ENCODE peak calls at places on chromosomes 16 and 17, in five cellular contexts. B is astrocyte, I is neural progenitor cell, Z is AG04450, P is hepatocyte. U is an unnamed sample.

GRCh38 chr17:4764612-4765011 is 7.1 kb upstream of the TM4SF5 start:
- DNase-seq in B (no peak), I (no peak), Z (no peak), P (no peak), U (no peak)

GRCh38 chr16:58306327-58306726 is 11.5 kb upstream of the PRSS54 start:
- DNase-seq in B (peak; percentile 6), I (no peak), Z (no peak), P (peak; percentile 23), U (no peak)

GRCh38 chr16:85571813-85572619 is 41.1 kb upstream of the GSE1 start:
- DNase-seq in B (no peak), I (no peak), Z (no peak), P (no peak), U (no peak)

GRCh38 chr16:81808933-81809480 is 29.9 kb downstream of the PLCG2 start:
- DNase-seq in B (no peak), I (no peak), Z (no peak), P (peak; percentile 22), U (no peak)

GRCh38 chr17:6328279-6328678 is 106.6 kb downstream of the AIPL1 start:
- DNase-seq in B (no peak), I (no peak), Z (no peak), P (no peak), U (peak; percentile 18)

GRCh38 chr16:29148867-29149272 is 164.0 kb downstream of the LAT start:
- DNase-seq in B (no peak), I (no peak), Z (no peak), P (no peak), U (no peak)

GRCh38 chr17:78889525-78889924 is 13.5 kb downstream of the CEP295NL start:
- DNase-seq in B (no peak), I (no peak), Z (no peak), P (no peak), U (no peak)

GRCh38 chr16:63877401-63877800 is 1244.5 kb downstream of the CDH11 start:
- DNase-seq in B (no peak), I (no peak), Z (no peak), P (no peak), U (no peak)

GRCh38 chr16:589658-590159 is at the start of gene RAB40C:
- DNase-seq in B (peak; percentile 92), I (peak; percentile 99), Z (peak; percentile 97), P (peak; percentile 100), U (peak; percentile 99)

GRCh38 chr16:86566601-86566965 is at the start of gene FOXC2:
- DNase-seq in B (peak; percentile 92), I (peak; percentile 95), Z (peak; percentile 81), P (peak; percentile 91), U (peak; percentile 89)

GRCh38 chr16:57023541-57024249 is 34.3 kb downstream of the NLRC5 start:
- DNase-seq in B (no peak), I (no peak), Z (no peak), P (no peak), U (no peak)

GRCh38 chr17:68089881-68090280 is 54.3 kb downstream of the KPNA2 start:
- DNase-seq in B (peak; percentile 16), I (no peak), Z (no peak), P (peak; percentile 39), U (no peak)

GRCh38 chr17:78241277-78242023 is 10.0 kb downstream of the TMEM235 start:
- DNase-seq in B (peak; percentile 57), I (no peak), Z (peak; percentile 32), P (no peak), U (peak; percentile 45)

GRCh38 chr16:67910162-67910561 is 17.1 kb downstream of the PSKH1 start:
- DNase-seq in B (no peak), I (no peak), Z (peak; percentile 42), P (peak; percentile 54), U (no peak)

GRCh38 chr17:18190629-18191028 is 7.0 kb downstream of the ALKBH5 start:
- DNase-seq in B (no peak), I (no peak), Z (no peak), P (no peak), U (no peak)

GRCh38 chr17:18194394-18194793 is 10.8 kb downstream of the ALKBH5 start:
- DNase-seq in B (no peak), I (no peak), Z (no peak), P (no peak), U (no peak)

GRCh38 chr17:18191071-18191667 is 7.5 kb downstream of the ALKBH5 start:
- DNase-seq in B (no peak), I (no peak), Z (no peak), P (peak; percentile 29), U (no peak)

GRCh38 chr17:18194804-18195203 is 11.2 kb downstream of the ALKBH5 start:
- DNase-seq in B (no peak), I (no peak), Z (no peak), P (no peak), U (no peak)

DNA sequence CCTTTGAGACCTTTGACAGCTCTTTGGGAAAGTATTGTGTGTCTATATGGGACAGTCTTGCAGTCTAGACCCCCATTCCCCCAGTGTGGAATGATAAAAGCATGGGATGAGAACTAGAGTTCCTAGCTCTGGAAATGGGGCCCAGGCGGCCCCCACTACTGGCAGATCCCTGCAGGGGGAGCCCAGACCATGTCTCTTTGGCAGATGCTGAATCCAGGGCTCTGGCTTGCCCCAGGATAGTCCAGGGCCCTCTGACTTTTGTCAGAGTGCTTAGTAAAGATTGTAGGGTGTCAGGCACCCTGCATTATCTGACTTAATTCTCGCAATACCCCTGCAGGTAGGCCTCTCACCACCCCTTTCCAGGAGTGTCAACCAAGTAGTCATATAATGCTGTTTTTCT is 8.3 kb downstream of the ALKBH5 start:
- DNase-seq in B (no peak), I (no peak), Z (no peak), P (no peak), U (no peak)
- TF ChIP-seq CTCF in B (peak; percentile 17), I (peak; percentile 39), Z (peak; percentile 37), P (peak; percentile 6), U (no peak)

GRCh38 chr16:4042581-4042980 is 73.7 kb downstream of the ADCY9 start:
- DNase-seq in B (no peak), I (no peak), Z (no peak), P (no peak), U (no peak)

GRCh38 chr16:4034963-4035362 is 81.3 kb downstream of the ADCY9 start:
- DNase-seq in B (no peak), I (no peak), Z (no peak), P (no peak), U (no peak)

GRCh38 chr16:4032768-4033167 is 83.5 kb downstream of the ADCY9 start:
- DNase-seq in B (peak; percentile 6), I (no peak), Z (no peak), P (no peak), U (no peak)

GRCh38 chr16:4033951-4034350 is 82.3 kb downstream of the ADCY9 start:
- DNase-seq in B (no peak), I (no peak), Z (no peak), P (no peak), U (no peak)

DNA sequence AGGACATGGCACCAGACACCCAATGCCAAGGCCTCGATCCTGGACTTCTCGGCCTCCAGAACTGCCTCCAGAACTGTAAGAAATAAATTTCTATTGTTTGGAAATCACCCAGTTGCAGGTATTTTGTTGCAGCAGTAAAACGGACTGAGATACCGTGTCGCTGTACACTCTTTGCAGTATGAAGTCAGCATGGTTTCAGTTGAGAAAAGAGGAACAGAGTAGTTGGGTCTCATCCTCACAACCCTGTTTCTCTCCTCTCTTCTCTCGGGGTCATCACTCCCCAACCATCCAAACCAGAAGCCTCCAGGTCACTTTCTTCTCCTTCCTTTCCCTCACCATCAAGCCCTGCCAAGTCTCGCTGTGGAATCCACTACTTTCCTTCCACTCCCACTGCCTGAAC is 77.8 kb downstream of the ADCY9 start:
- DNase-seq in B (no peak), I (no peak), Z (no peak), P (no peak), U (no peak)
- H3K27ac ChIP-seq in B (no peak overlapping the region), I (no peak overlapping the region), Z (no peak overlapping the region), P (no peak overlapping the region), U (no peak overlapping the region)

GRCh38 chr17:20228410-20228809 is 219.3 kb downstream of the SPECC1 start:
- DNase-seq in B (peak; percentile 12), I (no peak), Z (no peak), P (no peak), U (no peak)

GRCh38 chr17:20223808-20224328 is 214.7 kb downstream of the SPECC1 start:
- DNase-seq in B (no peak), I (no peak), Z (no peak), P (no peak), U (peak; percentile 8)

GRCh38 chr17:20224379-20224778 is 215.2 kb downstream of the SPECC1 start:
- DNase-seq in B (no peak), I (no peak), Z (no peak), P (no peak), U (no peak)

GRCh38 chr17:20226814-20227482 is 217.8 kb downstream of the SPECC1 start:
- DNase-seq in B (peak; percentile 71), I (peak; percentile 87), Z (peak; percentile 68), P (peak; percentile 87), U (peak; percentile 74)

GRCh38 chr17:20225162-20226115 is 216.3 kb downstream of the SPECC1 start:
- DNase-seq in B (no peak), I (no peak), Z (no peak), P (no peak), U (no peak)
- TF ChIP-seq CTCF in B (no peak), I (peak; percentile 12), Z (peak; percentile 24), P (peak; percentile 15), U (no peak)

DNA sequence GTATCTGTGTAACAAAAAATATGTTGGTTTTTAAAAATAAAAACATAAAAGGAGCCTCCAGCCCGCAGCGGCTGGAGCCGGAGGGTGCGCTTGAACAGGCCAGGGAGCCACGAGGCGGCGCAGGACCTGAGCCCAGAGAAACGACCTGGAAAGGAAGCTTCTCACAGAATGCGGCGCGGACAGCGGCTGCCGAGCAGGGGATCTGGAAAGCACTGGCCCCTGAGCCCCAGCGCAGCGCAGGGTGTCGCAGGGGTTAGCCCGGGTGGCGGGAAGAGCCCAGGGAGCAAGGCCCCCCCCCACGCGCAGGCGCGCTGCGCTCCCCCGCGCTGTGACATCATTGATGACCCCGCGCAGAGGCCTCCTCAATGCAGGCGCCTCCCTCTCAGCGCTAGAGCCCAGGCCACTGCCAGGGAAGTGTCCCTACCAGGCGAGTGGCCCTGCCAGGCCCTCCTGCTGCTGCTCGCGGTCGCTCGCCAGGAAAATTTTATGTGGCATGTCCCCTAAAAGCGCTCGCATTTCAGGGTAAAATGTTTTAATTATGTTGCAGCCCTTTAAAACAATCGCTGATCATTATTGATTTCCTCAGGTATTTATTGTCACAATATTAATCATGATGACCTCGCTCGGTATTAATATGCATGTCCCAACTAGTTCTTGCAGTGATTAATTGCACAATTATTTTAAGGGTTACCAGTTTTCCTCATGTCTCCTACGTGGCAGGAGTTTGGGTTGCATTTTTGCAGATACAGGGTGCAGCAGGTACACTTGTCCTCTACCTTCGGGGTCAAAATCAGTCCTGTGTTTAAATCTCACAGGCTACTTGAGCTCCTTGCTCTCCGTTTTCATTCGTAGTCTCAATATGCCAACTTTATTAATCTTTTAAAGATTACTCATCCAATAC is 134.2 kb downstream of the USP22 start:
- DNase-seq in B (peak; percentile 52), I (peak; percentile 95), Z (no peak), P (peak; percentile 94), U (peak; percentile 87)
- H3K27ac ChIP-seq in B (peak overlapping the region; percentile 81), I (peak overlapping the region; percentile 94), Z (peak overlapping the region; percentile 52), P (peak overlapping the region; percentile 84), U (peak overlapping the region; percentile 88)

U was measured in RWPE1.